ENCODE peak calls at places on chromosomes 11 and 22, in nine cellular contexts. U is breast epithelium, F is mucosa of descending colon, G is fibroblast of the aortic adventitia, T is SW480, V is right cardiac atrium, W is esophagus muscularis mucosa, Q is neuronal stem cell, M is HepG2. I is an unnamed sample.

GRCh38 chr11:119389611-119390254 is 8.2 kb upstream of the USP2 start:
- DNase-seq in F (no peak), Q (no peak), M (no peak), T (peak), G (no peak), W (no peak), V (no peak), U (no peak), I (no peak)

GRCh38 chr11:86978247-86978646 is 23.1 kb upstream of the FZD4 start:
- DNase-seq in W (no peak), M (no peak), Q (no peak), G (no peak), V (peak), U (no peak), F (no peak), T (no peak), I (no peak)

GRCh38 chr11:79437274-79437980 is 3.4 kb downstream of the TENM4 start:
- DNase-seq in Q (peak), U (no peak), F (peak), T (no peak), V (peak), W (no peak), M (no peak), G (peak), I (peak)

GRCh38 chr22:46010177-46010867 is 33.4 kb upstream of the WNT7B start:
- DNase-seq in M (no peak), Q (no peak), F (peak), T (no peak), W (no peak), G (peak), V (no peak), U (no peak), I (no peak)

GRCh38 chr11:95520765-95521542 is 268.6 kb downstream of the FAM76B start:
- DNase-seq in T (peak), G (no peak), V (no peak), U (peak), W (no peak), Q (no peak), M (no peak), F (no peak), I (peak)

GRCh38 chr22:26894766-26895485 is 237.5 kb downstream of the MIAT start:
- DNase-seq in F (no peak), U (no peak), V (no peak), M (peak), G (peak), W (peak), Q (no peak), T (peak), I (peak)

GRCh38 chr11:27184458-27185312 is 144.1 kb downstream of the BBOX1 start:
- DNase-seq in U (no peak), F (no peak), T (no peak), W (no peak), M (no peak), G (no peak), Q (no peak), V (no peak), I (peak)

GRCh38 chr11:11786771-11787170 is 55.0 kb upstream of the USP47 start:
- DNase-seq in G (peak), F (no peak), M (no peak), U (no peak), W (peak), V (no peak), Q (no peak), T (peak), I (peak)

I was measured in adipocyte.